ENCODE peak calls at places on chromosomes 6 and 20, in four cellular contexts. M is HepG2, O is H1, E is GM12878. R is an unnamed sample.

GRCh38 chr6:134464690-134465411 is 146.9 kb upstream of the SGK1 start:
- DNase-seq in M (no peak), O (no peak), E (no peak), R (peak; percentile 60)

GRCh38 chr6:51398064-51398740 is 579.5 kb downstream of the TFAP2B start:
- DNase-seq in M (no peak), O (no peak), E (peak; percentile 24), R (no peak)

GRCh38 chr20:56345911-56346310 is 12.9 kb upstream of the FAM210B start:
- DNase-seq in M (no peak), O (no peak), E (no peak), R (no peak)

GRCh38 chr6:166143011-166143410 is 24.6 kb downstream of the TBXT start:
- DNase-seq in M (no peak), O (no peak), E (no peak), R (no peak)

GRCh38 chr6:44540881-44541280 is 153.4 kb downstream of the CDC5L start:
- DNase-seq in M (no peak), O (no peak), E (no peak), R (no peak)

GRCh38 chr20:219290-220115 is 7.6 kb upstream of the DEFB129 start:
- DNase-seq in M (peak; percentile 43), O (no peak), E (no peak), R (peak; percentile 47)

GRCh38 chr20:17858450-17859001 is 110.1 kb downstream of the SNX5 start:
- DNase-seq in M (no peak), O (no peak), E (no peak), R (no peak)

GRCh38 chr20:56542489-56543020 is 9.5 kb downstream of the FAM209B start:
- DNase-seq in M (no peak), O (no peak), E (no peak), R (no peak)

GRCh38 chr6:110217255-110217654 is 37.0 kb downstream of the CDC40 start:
- DNase-seq in M (no peak), O (no peak), E (no peak), R (no peak)

GRCh38 chr20:8901237-8902025 is 167.5 kb upstream of the PLCB4 start:
- DNase-seq in M (no peak), O (no peak), E (no peak), R (no peak)

GRCh38 chr20:32773214-32773613 is 11.0 kb downstream of the DNMT3B start:
- DNase-seq in M (no peak), O (no peak), E (no peak), R (no peak)

GRCh38 chr6:53192590-53193232 is 44.1 kb upstream of the GCM1 start:
- DNase-seq in M (no peak), O (no peak), E (no peak), R (peak; percentile 25)

GRCh38 chr20:47854687-47855212 is 69.5 kb upstream of the SULF2 start:
- DNase-seq in M (peak; percentile 69), O (peak; percentile 41), E (no peak), R (peak; percentile 53)

GRCh38 chr20:46638367-46639274 is 12.6 kb downstream of the SLC13A3 start:
- DNase-seq in M (peak; percentile 89), O (no peak), E (no peak), R (no peak)

GRCh38 chr20:18395544-18395943 is 71.3 kb downstream of the DZANK1 start:
- DNase-seq in M (no peak), O (no peak), E (no peak), R (no peak)

GRCh38 chr6:37083243-37084138 is 78.0 kb downstream of the FGD2 start:
- DNase-seq in M (peak; percentile 96), O (no peak), E (no peak), R (no peak)

GRCh38 chr20:17768267-17768666 is 68.5 kb downstream of the BANF2 start:
- DNase-seq in M (no peak), O (no peak), E (no peak), R (no peak)

GRCh38 chr6:16868968-16869367 is 107.7 kb upstream of the ATXN1 start:
- DNase-seq in M (no peak), O (no peak), E (no peak), R (no peak)

GRCh38 chr6:14625173-14625895 is 507.8 kb downstream of the CD83 start:
- DNase-seq in M (no peak), O (no peak), E (no peak), R (no peak)

GRCh38 chr20:7702141-7702540 is 238.1 kb downstream of the HAO1 start:
- DNase-seq in M (no peak), O (no peak), E (no peak), R (no peak)

GRCh38 chr6:362231-362923 is 29.2 kb upstream of the IRF4 start:
- DNase-seq in M (no peak), O (no peak), E (no peak), R (no peak)

GRCh38 chr20:44231713-44232468 is 15.2 kb upstream of the GDAP1L1 start:
- DNase-seq in M (peak; percentile 49), O (no peak), E (no peak), R (no peak)

GRCh38 chr6:1396952-1397868 is 7.8 kb downstream of the FOXF2 start:
- DNase-seq in M (peak; percentile 31), O (no peak), E (peak; percentile 43), R (peak; percentile 87)

GRCh38 chr6:147281895-147282565 is 77.8 kb downstream of the STXBP5 start:
- DNase-seq in M (no peak), O (no peak), E (no peak), R (no peak)
- TF ChIP-seq SP1 in M (no peak), O (no peak), E (no peak), R (no peak)

GRCh38 chr6:24313477-24314141 is 44.2 kb downstream of the DCDC2 start:
- DNase-seq in M (peak; percentile 93), O (no peak), E (no peak), R (no peak)

GRCh38 chr6:24306038-24306437 is 51.8 kb downstream of the DCDC2 start:
- DNase-seq in M (no peak), O (no peak), E (no peak), R (no peak)

GRCh38 chr6:24313133-24313476 is 44.8 kb downstream of the DCDC2 start:
- DNase-seq in M (no peak), O (no peak), E (no peak), R (no peak)

DNA sequence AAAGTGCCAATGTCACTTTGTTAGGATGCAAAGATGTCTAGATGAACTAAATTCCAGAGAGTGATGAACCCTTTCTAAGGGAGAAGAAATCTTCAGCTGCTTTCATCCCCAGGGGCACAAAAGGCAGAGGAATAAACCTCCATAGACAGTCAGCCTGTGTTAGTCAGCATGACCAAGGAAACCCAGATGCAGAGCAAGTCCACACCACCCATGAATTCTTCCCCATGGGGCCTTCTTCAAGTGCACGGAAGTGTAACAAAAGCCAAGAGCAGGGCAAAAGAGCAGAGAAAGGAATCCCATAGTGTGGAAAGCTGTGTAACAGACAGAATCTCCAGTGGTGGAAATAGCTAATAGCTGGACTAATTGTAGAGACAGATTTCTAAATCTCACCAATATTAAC is 50.0 kb downstream of the DCDC2 start:
- DNase-seq in M (no peak), O (no peak), E (no peak), R (no peak)
- TF ChIP-seq SUZ12 in M (no peak), O (no peak), E (no peak), R (no peak)

GRCh38 chr6:12560315-12560714 is 156.3 kb upstream of the PHACTR1 start:
- DNase-seq in M (no peak), O (no peak), E (no peak), R (no peak)
- TF ChIP-seq SP1 in M (no peak), O (no peak), E (no peak), R (no peak)

DNA sequence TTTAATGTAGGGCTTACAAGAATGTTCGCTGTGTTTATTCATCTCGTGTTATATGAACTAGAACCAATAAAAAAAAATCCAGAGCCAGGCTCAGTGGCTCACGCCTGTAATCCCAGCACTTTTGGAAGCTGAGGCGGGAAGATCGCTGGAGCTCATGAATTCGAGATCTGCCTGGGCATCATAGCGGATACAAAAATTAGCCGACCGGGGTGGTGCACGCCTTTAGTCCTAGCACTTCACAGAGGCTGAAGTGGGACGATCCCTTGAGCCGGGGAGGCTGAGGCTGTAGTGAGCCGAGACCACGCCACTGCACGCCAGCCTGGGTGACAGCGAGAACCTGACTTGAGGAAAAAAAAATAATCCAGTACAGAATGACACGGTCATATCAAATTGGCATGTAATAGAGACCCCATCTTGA is 46.2 kb downstream of the OR2B2 start:
- DNase-seq in M (no peak), O (no peak), E (no peak), R (no peak)
- TF ChIP-seq SUZ12 in M (no peak), O (no peak), E (no peak), R (no peak)